ENCODE peak calls at places on chromosomes 16 and 17, in nine cellular contexts. A is endothelial cell of umbilical vein, H is upper lobe of right lung, N is brain microvascular endothelial cell, C is lung, F is H9, G is gastrocnemius medialis, E is right cardiac atrium, T is HL-60. V is an unnamed sample.

GRCh38 chr16:20129375-20129774 is 55.7 kb upstream of the GPR139 start:
- DNase-seq in T (no peak), N (no peak), A (no peak), F (no peak), H (no peak), C (no peak), G (no peak), E (no peak), V (no peak)

GRCh38 chr16:27950488-27950887 is 113.0 kb downstream of the GSG1L start:
- DNase-seq in C (no peak), E (no peak), T (no peak), N (no peak), F (no peak), H (no peak), G (no peak), A (no peak), V (no peak)

GRCh38 chr17:82410014-82410716 is 8.0 kb upstream of the HEXD start:
- DNase-seq in E (no peak), G (no peak), C (no peak), H (no peak), T (no peak), F (no peak), N (no peak), A (no peak), V (no peak)

GRCh38 chr16:64089697-64090096 is 1032.2 kb downstream of the CDH11 start:
- DNase-seq in E (no peak), T (no peak), C (no peak), A (peak; percentile 55), F (peak; percentile 30), H (no peak), G (no peak), N (peak; percentile 23), V (no peak)

GRCh38 chr16:83272201-83272600 is 535.6 kb upstream of the HSBP1 start:
- DNase-seq in H (no peak), E (no peak), T (no peak), G (no peak), A (no peak), F (no peak), N (peak; percentile 51), C (no peak), V (no peak)

GRCh38 chr16:51267676-51268075 is 116.6 kb upstream of the SALL1 start:
- DNase-seq in A (no peak), T (no peak), H (no peak), E (no peak), F (no peak), G (no peak), C (no peak), N (no peak), V (no peak)

GRCh38 chr16:15953477-15953876 is 4.1 kb downstream of the ABCC1 start:
- DNase-seq in E (no peak), T (no peak), H (no peak), F (no peak), N (no peak), A (no peak), C (no peak), G (no peak), V (no peak)

GRCh38 chr17:68155692-68156091 is 92.2 kb upstream of the AMZ2 start:
- DNase-seq in C (no peak), H (no peak), T (no peak), E (no peak), A (no peak), G (no peak), F (no peak), N (no peak), V (no peak)

GRCh38 chr16:25210758-25211157 is 6.0 kb upstream of the AQP8 start:
- DNase-seq in G (no peak), C (no peak), N (peak; percentile 82), E (no peak), A (no peak), T (no peak), H (no peak), F (no peak), V (no peak)

GRCh38 chr16:2244926-2245795 is 6.2 kb downstream of the ECI1 start:
- DNase-seq in T (no peak), F (no peak), H (no peak), E (peak; percentile 28), N (no peak), C (no peak), A (no peak), G (no peak), V (no peak)

GRCh38 chr17:83099570-83100181 is 20.3 kb downstream of the METRNL start:
- DNase-seq in A (no peak), G (no peak), E (peak; percentile 85), T (no peak), N (no peak), H (no peak), C (no peak), F (no peak), V (no peak)

GRCh38 chr17:63954402-63955063 is 18.2 kb downstream of the SCN4A start:
- DNase-seq in T (peak; percentile 56), G (peak; percentile 84), H (no peak), E (no peak), A (no peak), C (no peak), F (no peak), N (no peak), V (no peak)

GRCh38 chr17:68694791-68695485 is 93.8 kb upstream of the FAM20A start:
- DNase-seq in A (no peak), T (no peak), C (no peak), H (no peak), N (no peak), E (no peak), G (no peak), F (no peak), V (no peak)

GRCh38 chr16:29898786-29899515 is 399 bp downstream of the SEZ6L2 start:
- DNase-seq in F (peak; percentile 87), E (no peak), T (no peak), G (no peak), C (no peak), N (peak; percentile 33), A (no peak), H (peak; percentile 79), V (peak; percentile 63)
- H3K27ac ChIP-seq in F (no peak overlapping the region), E (no peak overlapping the region), T (no peak overlapping the region), G (no peak overlapping the region), C (no peak overlapping the region), N (peak overlapping the region; percentile 37), A (no peak overlapping the region), H (no peak overlapping the region), V (peak overlapping the region; percentile 93)

DNA sequence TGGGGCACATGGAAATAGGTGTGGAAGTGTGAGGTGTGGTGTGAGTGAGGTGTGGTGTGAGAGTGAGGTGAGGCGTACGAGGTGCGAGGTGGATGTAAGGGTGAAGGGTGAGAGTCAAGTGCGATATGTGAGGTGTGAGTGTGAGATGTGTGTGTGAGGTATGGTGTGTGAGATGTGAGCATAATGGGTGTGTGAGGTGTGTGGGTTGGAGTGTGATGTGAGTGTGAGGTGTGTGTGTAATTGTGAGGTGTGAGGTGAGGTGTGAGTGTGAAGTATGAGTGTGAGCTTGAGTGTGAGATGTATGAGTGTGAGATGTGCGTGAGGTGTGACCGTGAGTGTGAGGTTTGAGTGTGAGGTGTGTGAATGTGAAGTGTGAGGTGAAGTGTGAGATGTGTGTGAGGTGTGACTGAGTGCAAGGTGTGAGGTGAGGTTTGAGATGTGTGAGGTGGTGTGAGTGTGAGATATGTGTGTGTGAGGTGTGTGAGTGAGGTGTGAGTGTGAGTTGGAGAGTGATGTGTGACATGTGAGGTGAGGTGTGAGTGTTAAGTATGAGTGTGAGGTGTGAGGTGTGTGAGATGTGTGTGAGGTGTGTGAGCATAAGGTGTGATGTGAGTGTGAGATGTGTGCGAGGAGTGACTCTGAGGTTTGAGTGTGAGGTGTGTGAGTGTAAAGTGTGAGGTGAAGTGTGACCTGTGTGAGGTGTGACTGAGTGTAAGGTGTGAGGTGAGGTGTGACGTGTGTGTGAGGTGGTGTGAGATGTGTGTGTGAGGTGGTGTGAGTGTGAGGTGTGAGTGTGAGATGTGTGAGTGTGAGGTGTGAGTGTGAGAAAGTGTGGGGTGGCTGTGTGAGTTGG is 354.0 kb downstream of the FOXL1 start:
- DNase-seq in N (no peak), F (no peak), T (no peak), G (no peak), A (no peak), E (no peak), C (no peak), H (no peak), V (no peak)
- H3K27ac ChIP-seq in N (peak overlapping the region; percentile 66), F (no peak overlapping the region), T (no peak overlapping the region), G (no peak overlapping the region), A (peak overlapping the region; percentile 91), E (no peak overlapping the region), C (no peak overlapping the region), H (no peak overlapping the region), V (no peak overlapping the region)

DNA sequence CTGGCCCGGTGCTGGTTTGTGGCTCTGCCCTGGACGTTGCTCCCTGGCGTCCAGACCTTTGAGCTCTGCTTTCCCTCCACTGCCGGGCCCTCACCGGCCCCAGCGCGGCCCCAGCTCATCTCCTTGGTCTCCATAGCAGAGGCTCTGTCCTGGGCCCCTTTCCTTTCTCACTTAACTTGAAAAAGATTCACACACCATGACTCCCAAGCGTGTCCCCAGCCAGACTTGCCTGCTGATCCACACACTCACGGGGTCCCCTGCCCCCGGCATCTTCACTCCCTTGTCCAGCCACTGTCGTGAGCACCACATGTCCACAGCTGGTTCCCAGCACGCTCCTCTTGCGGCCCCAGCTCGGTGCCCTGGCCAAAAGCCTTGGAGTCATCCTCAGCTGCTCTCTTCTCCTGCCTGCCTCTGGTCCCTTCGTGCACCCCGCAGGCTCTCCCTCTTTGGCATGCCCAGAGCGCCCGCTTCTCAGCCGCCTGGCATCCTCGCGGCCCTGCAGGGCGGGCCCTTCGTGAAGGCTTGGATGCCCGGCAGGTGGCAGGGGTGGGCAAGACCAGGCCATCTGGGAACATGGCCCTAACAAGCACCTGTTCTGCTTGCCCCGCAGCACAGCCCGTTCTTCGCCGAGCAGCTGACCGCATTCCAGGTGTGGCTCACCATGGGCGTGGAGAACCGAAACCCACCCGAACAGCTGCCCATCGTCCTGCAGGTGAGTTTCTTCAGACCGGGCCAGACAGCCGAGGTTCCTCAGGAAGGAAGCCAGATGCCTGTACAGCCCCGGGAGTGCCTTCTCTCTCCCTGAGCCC is 145.6 kb upstream of the CHMP6 start:
- DNase-seq in F (no peak), T (no peak), G (peak; percentile 98), E (no peak), A (no peak), H (peak; percentile 60), C (no peak), N (no peak), V (no peak)
- H3K27ac ChIP-seq in F (no peak overlapping the region), T (no peak overlapping the region), G (peak overlapping the region; percentile 74), E (no peak overlapping the region), A (no peak overlapping the region), H (no peak overlapping the region), C (no peak overlapping the region), N (no peak overlapping the region), V (no peak overlapping the region)

GRCh38 chr17:65783845-65784334 is 222.4 kb upstream of the AXIN2 start:
- DNase-seq in H (no peak), A (peak; percentile 44), T (no peak), N (peak; percentile 87), F (no peak), E (no peak), G (no peak), C (no peak), V (no peak)

GRCh38 chr17:65787503-65787902 is 226.1 kb upstream of the AXIN2 start:
- DNase-seq in E (no peak), N (no peak), T (no peak), F (no peak), A (no peak), C (no peak), G (no peak), H (no peak), V (no peak)

GRCh38 chr17:65790241-65790640 is 228.8 kb upstream of the AXIN2 start:
- DNase-seq in A (no peak), E (no peak), T (no peak), N (no peak), F (peak; percentile 46), H (no peak), G (no peak), C (no peak), V (no peak)

GRCh38 chr17:65786479-65786878 is 225.0 kb upstream of the AXIN2 start:
- DNase-seq in A (no peak), F (no peak), H (no peak), N (no peak), E (no peak), T (no peak), G (no peak), C (no peak), V (no peak)

GRCh38 chr17:65785109-65785508 is 223.7 kb upstream of the AXIN2 start:
- DNase-seq in G (no peak), E (no peak), H (no peak), N (peak; percentile 72), T (no peak), C (no peak), A (peak; percentile 95), F (no peak), V (no peak)
- H3K27ac ChIP-seq in G (peak overlapping the region; percentile 59), E (no peak overlapping the region), H (no peak overlapping the region), N (peak overlapping the region; percentile 81), T (peak overlapping the region; percentile 15), C (no peak overlapping the region), A (peak overlapping the region; percentile 58), F (no peak overlapping the region), V (no peak overlapping the region)